ENCODE peak calls at places on chromosomes 3 and 15, in five cellular contexts. W, F, J, V and M are unnamed samples.

GRCh38 chr15:70251246-70251990 is 153.7 kb upstream of the TLE3 start:
- DNase-seq in W (no peak), F (no peak), J (no peak), V (peak), M (no peak)

GRCh38 chr3:71226565-71227281 is 356.8 kb downstream of the FOXP1 start:
- DNase-seq in W (peak), F (peak), J (no peak), V (no peak), M (no peak)

GRCh38 chr3:120823156-120823555 is 80.6 kb downstream of the GTF2E1 start:
- DNase-seq in W (no peak), F (no peak), J (no peak), V (no peak), M (no peak)

GRCh38 chr3:149018247-149018646 is 26.9 kb downstream of the GYG1 start:
- DNase-seq in W (no peak), F (no peak), J (no peak), V (no peak), M (no peak)

GRCh38 chr3:53525765-53526761 is 31.7 kb downstream of the CACNA1D start:
- DNase-seq in W (no peak), F (peak), J (no peak), V (no peak), M (no peak)

GRCh38 chr15:59741274-59741906 is 52.3 kb upstream of the BNIP2 start:
- DNase-seq in W (no peak), F (no peak), J (no peak), V (no peak), M (no peak)

GRCh38 chr3:25246921-25247320 is 181.1 kb upstream of the RARB start:
- DNase-seq in W (no peak), F (no peak), J (no peak), V (no peak), M (no peak)

GRCh38 chr3:176650478-176650877 is 546.8 kb downstream of the TBL1XR1 start:
- DNase-seq in W (no peak), F (no peak), J (no peak), V (no peak), M (peak)

GRCh38 chr3:72338942-72339749 is 509.1 kb downstream of the SHQ1 start:
- DNase-seq in W (no peak), F (no peak), J (peak), V (no peak), M (peak)

GRCh38 chr15:81322708-81323253 is 1.2 kb downstream of the STARD5 start:
- DNase-seq in W (no peak), F (peak), J (no peak), V (no peak), M (peak)

GRCh38 chr15:51198701-51199253 is 104.1 kb upstream of the TNFAIP8L3 start:
- DNase-seq in W (no peak), F (no peak), J (no peak), V (no peak), M (no peak)

GRCh38 chr3:46812237-46812791 is 50.9 kb downstream of the MYL3 start:
- DNase-seq in W (no peak), F (peak), J (no peak), V (peak), M (peak)

GRCh38 chr3:160450846-160451245 is 1.3 kb upstream of the TRIM59 start:
- DNase-seq in W (no peak), F (no peak), J (peak), V (no peak), M (no peak)

GRCh38 chr3:134034005-134034785 is 4.5 kb upstream of the SLCO2A1 start:
- DNase-seq in W (no peak), F (no peak), J (no peak), V (no peak), M (no peak)

GRCh38 chr3:40310690-40311089 is 1.2 kb downstream of the EIF1B start:
- DNase-seq in W (no peak), F (no peak), J (no peak), V (no peak), M (peak)

GRCh38 chr3:30500666-30501399 is 105.6 kb upstream of the TGFBR2 start:
- DNase-seq in W (no peak), F (no peak), J (no peak), V (no peak), M (no peak)

GRCh38 chr3:52108302-52109232 is 45.7 kb downstream of the POC1A start:
- DNase-seq in W (no peak), F (no peak), J (no peak), V (no peak), M (peak)

GRCh38 chr15:55696221-55696620 is 46.7 kb downstream of the PRTG start:
- DNase-seq in W (no peak), F (no peak), J (no peak), V (no peak), M (no peak)

GRCh38 chr3:53232641-53233377 is 23.0 kb downstream of the TKT start:
- DNase-seq in W (no peak), F (no peak), J (no peak), V (no peak), M (no peak)

GRCh38 chr3:30680789-30681188 is 74.4 kb downstream of the TGFBR2 start:
- DNase-seq in W (no peak), F (no peak), J (no peak), V (no peak), M (no peak)

GRCh38 chr3:168212664-168213255 is 117.0 kb upstream of the GOLIM4 start:
- DNase-seq in W (no peak), F (no peak), J (no peak), V (no peak), M (no peak)

GRCh38 chr3:100737334-100737733 is 28.0 kb downstream of the TFG start:
- DNase-seq in W (no peak), F (no peak), J (no peak), V (no peak), M (peak)

GRCh38 chr3:101779047-101779807 is at the start of gene NXPE3:
- DNase-seq in W (peak), F (peak), J (peak), V (peak), M (peak)

GRCh38 chr3:18190646-18191045 is 234.5 kb downstream of the SATB1 start:
- DNase-seq in W (no peak), F (no peak), J (no peak), V (no peak), M (no peak)

GRCh38 chr3:31250116-31250813 is 282.5 kb upstream of the STT3B start:
- DNase-seq in W (no peak), F (no peak), J (no peak), V (no peak), M (no peak)

GRCh38 chr15:76378691-76379090 is 42.1 kb downstream of the ISL2 start:
- DNase-seq in W (no peak), F (no peak), J (no peak), V (no peak), M (no peak)

GRCh38 chr3:12446298-12446697 is 38.0 kb upstream of the TSEN2 start:
- DNase-seq in W (no peak), F (no peak), J (no peak), V (no peak), M (no peak)

GRCh38 chr3:161371441-161372320 is at the start of gene SPTSSB:
- DNase-seq in W (peak), F (peak), J (no peak), V (peak), M (no peak)

GRCh38 chr15:82298520-82298919 is 35.9 kb downstream of the SAXO2 start:
- DNase-seq in W (peak), F (peak), J (no peak), V (no peak), M (peak)

GRCh38 chr3:153574445-153574844 is 412.4 kb downstream of the RAP2B start:
- DNase-seq in W (no peak), F (no peak), J (no peak), V (no peak), M (no peak)

GRCh38 chr3:71146673-71147072 is 436.9 kb downstream of the FOXP1 start:
- DNase-seq in W (no peak), F (no peak), J (no peak), V (no peak), M (no peak)

GRCh38 chr3:169764164-169764452 is 752 bp downstream of the TERC start:
- DNase-seq in W (no peak), F (no peak), J (no peak), V (no peak), M (no peak)

GRCh38 chr15:99097441-99098410 is 7.2 kb upstream of the SYNM start:
- DNase-seq in W (no peak), F (no peak), J (no peak), V (no peak), M (no peak)
- TF ChIP-seq POLR2A in W (no peak), F (no peak), J (no peak), V (no peak), M (no peak)

GRCh38 chr3:141797167-141797773 is 34.1 kb downstream of the GRK7 start:
- DNase-seq in W (peak), F (peak), J (no peak), V (peak), M (peak)
- TF ChIP-seq POLR2A in W (no peak), F (no peak), J (no peak), V (no peak), M (no peak)

GRCh38 chr3:197454014-197454413 is 101.8 kb downstream of the BDH1 start:
- DNase-seq in W (no peak), F (peak), J (no peak), V (no peak), M (peak)

GRCh38 chr3:197460002-197460401 is 95.8 kb downstream of the BDH1 start:
- DNase-seq in W (no peak), F (no peak), J (no peak), V (no peak), M (no peak)

GRCh38 chr3:197458179-197458707 is 97.5 kb downstream of the BDH1 start:
- DNase-seq in W (no peak), F (peak), J (peak), V (no peak), M (no peak)

GRCh38 chr3:197458906-197459470 is 96.8 kb downstream of the BDH1 start:
- DNase-seq in W (no peak), F (peak), J (no peak), V (no peak), M (no peak)

DNA sequence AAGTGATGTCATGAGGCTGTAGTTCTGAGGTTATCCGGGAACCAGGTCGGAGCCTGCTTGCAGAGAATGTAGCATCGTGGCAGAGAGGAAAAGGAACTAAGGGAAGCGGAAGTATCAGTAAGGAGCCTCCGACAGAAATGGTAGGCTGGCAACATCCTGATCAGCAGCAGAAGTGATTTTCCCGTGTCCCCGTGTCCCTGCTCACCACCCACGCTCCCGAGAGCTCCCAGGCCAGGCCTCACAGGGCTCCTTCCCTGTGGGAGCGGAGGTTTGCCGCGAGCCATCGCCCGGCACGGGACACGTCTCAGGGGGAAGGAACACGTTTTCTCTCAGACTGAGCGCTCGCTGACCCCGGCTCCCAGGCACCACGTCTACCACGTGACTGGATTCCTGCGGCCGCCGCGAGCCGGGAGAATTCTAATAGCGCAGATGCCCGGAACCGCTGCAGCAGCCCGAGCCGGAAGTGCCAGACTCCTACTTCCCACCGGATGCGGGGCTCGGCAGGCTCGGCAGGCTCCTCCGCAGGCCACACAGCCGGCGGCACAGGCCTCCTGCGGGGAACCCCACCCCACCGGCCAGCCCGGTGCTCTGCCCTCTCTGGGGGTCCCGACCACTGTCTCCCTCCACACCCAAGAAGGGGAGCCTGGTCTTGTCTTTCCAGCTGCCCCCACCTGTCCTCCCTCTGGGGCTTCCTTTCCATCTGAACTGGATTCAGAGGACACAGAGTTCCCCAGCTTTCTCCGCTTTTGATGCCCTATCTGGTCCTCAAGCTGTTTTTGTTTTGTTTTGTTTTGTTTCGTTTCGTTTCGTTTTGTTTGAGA is 99.3 kb downstream of the BDH1 start:
- DNase-seq in W (peak), F (peak), J (peak), V (peak), M (no peak)
- TF ChIP-seq POLR2A in W (peak), F (peak), J (peak), V (no peak), M (no peak)

GRCh38 chr3:4981160-4981687 is 2.0 kb downstream of the BHLHE40 start:
- DNase-seq in W (no peak), F (no peak), J (no peak), V (no peak), M (no peak)

GRCh38 chr3:4978259-4978965 is 825 bp upstream of the BHLHE40 start:
- DNase-seq in W (peak), F (peak), J (peak), V (peak), M (peak)

GRCh38 chr3:4978966-4979400 is 254 bp upstream of the BHLHE40 start:
- DNase-seq in W (peak), F (peak), J (peak), V (peak), M (peak)

GRCh38 chr3:4980229-4981159 is 1.3 kb downstream of the BHLHE40 start:
- DNase-seq in W (peak), F (peak), J (no peak), V (peak), M (peak)

DNA sequence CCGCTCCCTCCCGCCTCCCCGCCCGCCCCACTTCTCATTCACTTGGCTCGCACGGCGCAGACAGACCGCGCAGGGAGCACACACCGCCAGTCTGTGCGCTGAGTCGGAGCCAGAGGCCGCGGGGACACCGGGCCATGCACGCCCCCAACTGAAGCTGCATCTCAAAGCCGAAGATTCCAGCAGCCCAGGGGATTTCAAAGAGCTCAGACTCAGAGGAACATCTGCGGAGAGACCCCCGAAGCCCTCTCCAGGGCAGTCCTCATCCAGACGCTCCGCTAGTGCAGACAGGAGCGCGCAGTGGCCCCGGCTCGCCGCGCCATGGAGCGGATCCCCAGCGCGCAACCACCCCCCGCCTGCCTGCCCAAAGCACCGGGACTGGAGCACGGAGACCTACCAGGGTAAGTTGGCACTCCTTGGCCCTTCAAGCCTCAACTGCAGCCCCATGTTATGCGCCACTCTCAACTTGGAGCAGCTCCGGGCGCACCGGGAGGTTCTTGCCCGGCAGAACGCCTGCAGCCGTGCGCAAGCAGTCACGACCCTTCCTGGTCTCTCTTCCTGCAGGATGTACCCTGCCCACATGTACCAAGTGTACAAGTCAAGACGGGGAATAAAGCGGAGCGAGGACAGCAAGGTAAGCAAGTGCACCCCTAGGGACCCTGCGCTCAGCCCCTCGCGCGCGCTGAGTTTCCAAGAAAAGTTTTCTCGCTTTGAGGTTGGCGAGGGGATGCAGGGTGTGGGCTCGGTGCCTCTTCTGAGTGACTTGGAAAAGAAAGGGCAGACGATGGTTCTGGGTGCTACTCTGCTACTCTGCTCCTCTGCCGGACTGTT is at the start of gene BHLHE40:
- DNase-seq in W (no peak), F (peak), J (no peak), V (no peak), M (peak)
- TF ChIP-seq POLR2A in W (peak), F (peak), J (peak), V (no peak), M (peak)